ENCODE peak calls at places on chromosomes 11 and 22, in eight cellular contexts. One of them, this sample, is unnamed.

GRCh38 chr22:49971232-49972162 is 10.9 kb downstream of the PIM3 start:
- DNase-seq in nephron progenitor cell: peak
- DNase-seq in colonic mucosa: peak
- DNase-seq in GM13976: peak
- DNase-seq in choroid plexus epithelial cell: peak
- DNase-seq in cardiac fibroblast: peak
- DNase-seq in H1: peak
- DNase-seq in HFFc6: peak
- DNase-seq in this sample: no peak

GRCh38 chr11:1348146-1348545 is 38.7 kb upstream of the TOLLIP start:
- DNase-seq in nephron progenitor cell: no peak
- DNase-seq in colonic mucosa: no peak
- DNase-seq in GM13976: no peak
- DNase-seq in choroid plexus epithelial cell: no peak
- DNase-seq in cardiac fibroblast: no peak
- DNase-seq in H1: no peak
- DNase-seq in HFFc6: no peak
- DNase-seq in this sample: no peak

GRCh38 chr11:82718307-82718706 is 15.4 kb downstream of the FAM181B start:
- DNase-seq in nephron progenitor cell: peak
- DNase-seq in colonic mucosa: no peak
- DNase-seq in GM13976: peak
- DNase-seq in choroid plexus epithelial cell: peak
- DNase-seq in cardiac fibroblast: peak
- DNase-seq in H1: peak
- DNase-seq in HFFc6: peak
- DNase-seq in this sample: no peak

GRCh38 chr11:2515401-2516275 is 70.8 kb downstream of the KCNQ1 start:
- DNase-seq in nephron progenitor cell: no peak
- DNase-seq in colonic mucosa: peak
- DNase-seq in GM13976: no peak
- DNase-seq in choroid plexus epithelial cell: no peak
- DNase-seq in cardiac fibroblast: no peak
- DNase-seq in H1: no peak
- DNase-seq in HFFc6: no peak
- DNase-seq in this sample: peak

GRCh38 chr11:95451682-95452081 is 220.7 kb upstream of the SESN3 start:
- DNase-seq in nephron progenitor cell: no peak
- DNase-seq in colonic mucosa: no peak
- DNase-seq in GM13976: no peak
- DNase-seq in choroid plexus epithelial cell: peak
- DNase-seq in cardiac fibroblast: peak
- DNase-seq in H1: no peak
- DNase-seq in HFFc6: no peak
- DNase-seq in this sample: no peak

GRCh38 chr11:111457731-111458368 is 54.3 kb downstream of the BTG4 start:
- DNase-seq in nephron progenitor cell: no peak
- DNase-seq in colonic mucosa: no peak
- DNase-seq in GM13976: peak
- DNase-seq in choroid plexus epithelial cell: no peak
- DNase-seq in cardiac fibroblast: no peak
- DNase-seq in H1: no peak
- DNase-seq in HFFc6: no peak
- DNase-seq in this sample: no peak

GRCh38 chr11:111729441-111729840 is 36.7 kb downstream of the PPP2R1B start:
- DNase-seq in nephron progenitor cell: no peak
- DNase-seq in colonic mucosa: no peak
- DNase-seq in GM13976: no peak
- DNase-seq in choroid plexus epithelial cell: peak
- DNase-seq in cardiac fibroblast: no peak
- DNase-seq in H1: no peak
- DNase-seq in HFFc6: no peak
- DNase-seq in this sample: no peak

GRCh38 chr11:33898957-33899356 is 7.1 kb upstream of the LMO2 start:
- DNase-seq in nephron progenitor cell: no peak
- DNase-seq in colonic mucosa: no peak
- DNase-seq in GM13976: no peak
- DNase-seq in choroid plexus epithelial cell: no peak
- DNase-seq in cardiac fibroblast: no peak
- DNase-seq in H1: no peak
- DNase-seq in HFFc6: no peak
- DNase-seq in this sample: no peak

GRCh38 chr22:22687638-22688500 is 43.5 kb downstream of the GGTLC2 start:
- DNase-seq in nephron progenitor cell: peak
- DNase-seq in colonic mucosa: peak
- DNase-seq in GM13976: peak
- DNase-seq in choroid plexus epithelial cell: peak
- DNase-seq in cardiac fibroblast: peak
- DNase-seq in H1: no peak
- DNase-seq in HFFc6: peak
- DNase-seq in this sample: peak

DNA sequence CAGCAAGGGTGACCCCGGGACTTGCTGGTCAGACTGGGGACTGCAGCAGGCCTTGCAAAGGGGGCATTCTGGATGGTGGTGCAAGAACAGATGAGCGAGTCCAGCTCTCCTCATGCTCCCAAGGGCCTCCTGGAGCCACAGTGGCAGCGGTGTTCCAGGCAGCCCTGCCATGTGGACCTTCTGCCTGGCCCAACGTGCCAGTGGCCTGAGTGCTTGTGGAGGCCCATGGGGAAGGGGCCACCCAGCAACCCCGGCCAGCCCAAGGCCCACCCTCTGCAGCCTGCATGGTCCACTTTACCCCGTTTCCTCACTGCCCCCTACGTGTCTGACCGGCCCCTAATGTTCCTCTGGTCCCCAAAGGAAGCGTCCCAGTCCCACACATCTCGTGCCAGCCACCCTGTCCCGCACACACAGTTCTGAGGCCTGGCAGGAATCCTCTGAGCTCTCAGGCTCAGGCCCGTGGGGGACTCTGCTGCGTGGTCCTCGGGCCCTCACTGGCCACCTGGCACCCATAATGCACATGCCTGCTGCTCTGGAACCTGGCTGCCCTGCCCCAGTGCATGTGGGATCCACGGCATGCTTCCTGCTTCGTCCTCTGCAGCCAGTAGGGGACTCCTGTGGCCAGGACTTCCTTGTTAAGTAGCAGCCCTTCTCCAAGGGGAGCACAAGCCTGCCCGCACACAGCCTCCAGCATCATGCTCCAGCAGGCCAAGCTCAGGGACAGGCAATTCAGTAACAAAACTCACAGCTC is 85.5 kb downstream of the DGCR2 start:
- DNase-seq in nephron progenitor cell: no peak
- DNase-seq in colonic mucosa: no peak
- DNase-seq in GM13976: no peak
- DNase-seq in choroid plexus epithelial cell: peak
- DNase-seq in cardiac fibroblast: peak
- DNase-seq in H1: no peak
- DNase-seq in HFFc6: no peak
- DNase-seq in this sample: no peak
- TF ChIP-seq CTCF in nephron progenitor cell: no peak
- TF ChIP-seq CTCF in colonic mucosa: no peak
- TF ChIP-seq CTCF in GM13976: no peak
- TF ChIP-seq CTCF in choroid plexus epithelial cell: peak
- TF ChIP-seq CTCF in cardiac fibroblast: peak
- TF ChIP-seq CTCF in H1: peak
- TF ChIP-seq CTCF in HFFc6: peak
- TF ChIP-seq CTCF in this sample: no peak

DNA sequence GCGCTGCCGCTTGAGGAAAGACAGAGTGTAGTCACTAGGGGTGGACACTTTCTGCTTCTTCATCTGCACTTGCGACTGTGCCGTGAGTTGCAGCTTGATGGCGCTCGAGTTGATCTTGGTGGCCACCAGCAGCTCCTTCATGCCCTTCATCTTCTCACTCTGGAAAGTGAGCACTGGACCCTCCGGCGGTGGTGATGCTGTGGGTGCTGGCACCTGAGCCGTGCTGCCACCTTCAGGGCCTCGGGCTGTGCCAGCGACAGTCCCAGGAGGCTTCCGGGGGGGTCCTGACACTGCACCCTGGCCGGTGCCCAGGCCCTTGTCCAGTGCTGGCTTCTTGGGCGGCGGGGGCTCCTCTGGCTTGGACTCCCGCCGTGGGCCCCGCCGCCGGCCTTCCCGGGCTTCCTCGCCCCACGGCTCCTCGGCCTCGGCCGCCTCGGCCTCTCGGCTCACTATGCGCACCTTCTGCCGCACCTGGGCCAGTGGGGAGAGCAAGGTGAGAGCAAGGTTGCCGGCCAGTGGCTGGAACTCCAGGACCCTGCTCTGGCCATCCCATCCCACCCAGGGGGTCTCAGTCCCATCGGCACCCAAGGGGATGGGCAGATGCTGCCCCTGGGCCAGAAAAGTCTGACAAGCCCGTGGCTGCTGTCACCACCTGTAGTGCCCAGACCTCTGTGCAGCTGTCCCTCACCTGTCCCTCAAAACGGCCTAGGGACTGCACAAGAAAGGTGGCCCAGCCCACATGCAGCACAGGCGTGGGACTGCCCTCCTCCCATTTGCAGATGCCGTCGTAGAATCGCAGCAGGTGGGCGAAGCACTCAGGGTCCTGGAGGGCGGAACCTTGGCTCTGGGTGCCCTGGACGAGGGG is 1.6 kb upstream of the MAP4K2 start:
- DNase-seq in nephron progenitor cell: no peak
- DNase-seq in colonic mucosa: no peak
- DNase-seq in GM13976: no peak
- DNase-seq in choroid plexus epithelial cell: no peak
- DNase-seq in cardiac fibroblast: no peak
- DNase-seq in H1: no peak
- DNase-seq in HFFc6: no peak
- DNase-seq in this sample: no peak
- TF ChIP-seq CTCF in nephron progenitor cell: no peak
- TF ChIP-seq CTCF in colonic mucosa: no peak
- TF ChIP-seq CTCF in GM13976: no peak
- TF ChIP-seq CTCF in choroid plexus epithelial cell: no peak
- TF ChIP-seq CTCF in cardiac fibroblast: no peak
- TF ChIP-seq CTCF in H1: peak
- TF ChIP-seq CTCF in HFFc6: no peak
- TF ChIP-seq CTCF in this sample: no peak

DNA sequence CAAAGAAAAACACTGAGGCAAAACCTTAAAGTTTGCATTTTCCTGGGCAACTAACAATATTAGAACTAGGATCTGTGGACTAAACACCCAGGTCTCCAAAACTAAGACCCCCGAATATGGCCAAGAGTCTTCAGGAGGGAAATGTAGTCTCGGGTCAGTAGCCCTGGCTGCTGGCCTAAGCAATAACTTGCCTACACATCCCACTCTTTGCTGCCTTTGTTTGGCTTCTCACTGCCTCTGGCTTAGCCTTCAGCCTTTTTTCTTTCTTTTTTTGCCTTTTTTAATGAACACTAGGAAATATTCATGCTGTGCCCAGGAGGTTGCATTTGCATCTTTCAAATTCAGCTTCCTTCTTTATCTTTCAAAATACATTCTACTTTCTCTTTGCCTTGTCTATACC is 164.8 kb upstream of the TRPC6 start:
- DNase-seq in nephron progenitor cell: no peak
- DNase-seq in colonic mucosa: no peak
- DNase-seq in GM13976: no peak
- DNase-seq in choroid plexus epithelial cell: peak
- DNase-seq in cardiac fibroblast: no peak
- DNase-seq in H1: no peak
- DNase-seq in HFFc6: no peak
- DNase-seq in this sample: no peak
- TF ChIP-seq CTCF in nephron progenitor cell: no peak
- TF ChIP-seq CTCF in colonic mucosa: no peak
- TF ChIP-seq CTCF in GM13976: no peak
- TF ChIP-seq CTCF in choroid plexus epithelial cell: no peak
- TF ChIP-seq CTCF in cardiac fibroblast: no peak
- TF ChIP-seq CTCF in H1: no peak
- TF ChIP-seq CTCF in HFFc6: no peak
- TF ChIP-seq CTCF in this sample: no peak

GRCh38 chr11:65377777-65378176 is 4.7 kb downstream of the SLC25A45 start:
- DNase-seq in nephron progenitor cell: no peak
- DNase-seq in colonic mucosa: no peak
- DNase-seq in GM13976: no peak
- DNase-seq in choroid plexus epithelial cell: no peak
- DNase-seq in cardiac fibroblast: no peak
- DNase-seq in H1: no peak
- DNase-seq in HFFc6: no peak
- DNase-seq in this sample: no peak
- TF ChIP-seq CTCF in nephron progenitor cell: no peak
- TF ChIP-seq CTCF in colonic mucosa: no peak
- TF ChIP-seq CTCF in GM13976: no peak
- TF ChIP-seq CTCF in choroid plexus epithelial cell: no peak
- TF ChIP-seq CTCF in cardiac fibroblast: no peak
- TF ChIP-seq CTCF in H1: no peak
- TF ChIP-seq CTCF in HFFc6: peak
- TF ChIP-seq CTCF in this sample: peak

GRCh38 chr11:129769059-129769458 is 46.6 kb upstream of the TMEM45B start:
- DNase-seq in nephron progenitor cell: no peak
- DNase-seq in colonic mucosa: no peak
- DNase-seq in GM13976: no peak
- DNase-seq in choroid plexus epithelial cell: no peak
- DNase-seq in cardiac fibroblast: no peak
- DNase-seq in H1: no peak
- DNase-seq in HFFc6: no peak
- DNase-seq in this sample: no peak

GRCh38 chr11:129767827-129768226 is 47.8 kb upstream of the TMEM45B start:
- DNase-seq in nephron progenitor cell: no peak
- DNase-seq in colonic mucosa: no peak
- DNase-seq in GM13976: no peak
- DNase-seq in choroid plexus epithelial cell: no peak
- DNase-seq in cardiac fibroblast: no peak
- DNase-seq in H1: no peak
- DNase-seq in HFFc6: no peak
- DNase-seq in this sample: no peak

GRCh38 chr11:129770993-129771392 is 44.7 kb upstream of the TMEM45B start:
- DNase-seq in nephron progenitor cell: no peak
- DNase-seq in colonic mucosa: no peak
- DNase-seq in GM13976: no peak
- DNase-seq in choroid plexus epithelial cell: no peak
- DNase-seq in cardiac fibroblast: no peak
- DNase-seq in H1: no peak
- DNase-seq in HFFc6: no peak
- DNase-seq in this sample: no peak

GRCh38 chr11:129768356-129768755 is 47.3 kb upstream of the TMEM45B start:
- DNase-seq in nephron progenitor cell: no peak
- DNase-seq in colonic mucosa: no peak
- DNase-seq in GM13976: no peak
- DNase-seq in choroid plexus epithelial cell: peak
- DNase-seq in cardiac fibroblast: no peak
- DNase-seq in H1: no peak
- DNase-seq in HFFc6: no peak
- DNase-seq in this sample: no peak

GRCh38 chr11:129766858-129767604 is 48.6 kb upstream of the TMEM45B start:
- DNase-seq in nephron progenitor cell: peak
- DNase-seq in colonic mucosa: peak
- DNase-seq in GM13976: no peak
- DNase-seq in choroid plexus epithelial cell: peak
- DNase-seq in cardiac fibroblast: peak
- DNase-seq in H1: peak
- DNase-seq in HFFc6: peak
- DNase-seq in this sample: peak
- TF ChIP-seq CTCF in nephron progenitor cell: peak
- TF ChIP-seq CTCF in colonic mucosa: peak
- TF ChIP-seq CTCF in GM13976: no peak
- TF ChIP-seq CTCF in choroid plexus epithelial cell: peak
- TF ChIP-seq CTCF in cardiac fibroblast: peak
- TF ChIP-seq CTCF in H1: peak
- TF ChIP-seq CTCF in HFFc6: peak
- TF ChIP-seq CTCF in this sample: no peak